ENCODE peak calls at places on chromosomes 2 and 18, in eight cellular contexts. K is psoas muscle, Z is stomach, I is Peyer's patch, W is hepatocyte, T is brain microvascular endothelial cell, S is coronary artery, V is kidney. Y is an unnamed sample.

GRCh38 chr2:141417246-141417797 is 713.5 kb downstream of the LRP1B start:
- DNase-seq in V (no peak), K (no peak), W (no peak), T (peak), Z (no peak), S (no peak), I (no peak), Y (no peak)

GRCh38 chr2:122478773-122479172 is 723.3 kb downstream of the TSN start:
- DNase-seq in T (no peak), V (no peak), K (no peak), Z (no peak), I (no peak), S (no peak), W (no peak), Y (no peak)

GRCh38 chr18:76448262-76449109 is 46.6 kb downstream of the ZNF516 start:
- DNase-seq in Z (no peak), S (peak), T (no peak), I (peak), W (no peak), V (no peak), K (no peak), Y (no peak)

GRCh38 chr2:9631484-9631819 is 655 bp upstream of the YWHAQ start:
- DNase-seq in I (no peak), S (no peak), K (no peak), Z (no peak), T (no peak), W (no peak), V (no peak), Y (no peak)

GRCh38 chr2:3171564-3172264 is 205.9 kb downstream of the EIPR1 start:
- DNase-seq in W (no peak), K (no peak), I (no peak), S (no peak), Z (no peak), T (no peak), V (no peak), Y (no peak)

GRCh38 chr18:21735452-21736015 is 5.1 kb upstream of the MIB1 start:
- DNase-seq in I (peak), K (no peak), Z (peak), W (peak), V (no peak), T (peak), S (no peak), Y (no peak)

GRCh38 chr18:5943514-5943913 is 48.2 kb upstream of the TMEM200C start:
- DNase-seq in Z (no peak), I (no peak), V (no peak), K (no peak), T (peak), W (no peak), S (no peak), Y (no peak)

GRCh38 chr2:37797081-37797480 is 125.6 kb upstream of the CDC42EP3 start:
- DNase-seq in S (no peak), W (no peak), T (peak), K (no peak), V (no peak), I (no peak), Z (no peak), Y (no peak)

GRCh38 chr2:113848758-113849460 is 41.0 kb upstream of the ACTR3 start:
- DNase-seq in Z (no peak), K (no peak), S (no peak), T (no peak), I (no peak), V (no peak), W (peak), Y (peak)

GRCh38 chr2:50953021-50953420 is 78.9 kb downstream of the NRXN1 start:
- DNase-seq in I (no peak), K (no peak), Z (no peak), W (no peak), V (no peak), S (no peak), T (no peak), Y (peak)

GRCh38 chr2:40043641-40044040 is 264.6 kb upstream of the THUMPD2 start:
- DNase-seq in K (no peak), T (no peak), V (no peak), S (no peak), Z (no peak), I (no peak), W (no peak), Y (no peak)

GRCh38 chr2:235390108-235390815 is 103.6 kb upstream of the AGAP1 start:
- DNase-seq in I (peak), Z (no peak), K (peak), S (no peak), T (no peak), V (no peak), W (no peak), Y (no peak)

GRCh38 chr2:163364736-163365135 is 371.1 kb downstream of the FIGN start:
- DNase-seq in T (no peak), S (no peak), K (no peak), Z (no peak), V (no peak), I (no peak), W (no peak), Y (no peak)

GRCh38 chr2:217901826-217902225 is 101.0 kb downstream of the TNS1 start:
- DNase-seq in I (no peak), Z (no peak), K (peak), T (peak), V (no peak), S (peak), W (peak), Y (no peak)

GRCh38 chr2:152509772-152510491 is 175.0 kb downstream of the FMNL2 start:
- DNase-seq in V (no peak), K (no peak), S (no peak), W (no peak), Z (no peak), T (no peak), I (no peak), Y (no peak)

GRCh38 chr18:42287047-42287446 is 332.0 kb downstream of the PIK3C3 start:
- DNase-seq in Z (no peak), W (no peak), V (no peak), K (no peak), T (no peak), S (no peak), I (no peak), Y (no peak)

GRCh38 chr18:48600046-48600745 is 61.4 kb downstream of the CTIF start:
- DNase-seq in I (no peak), Z (no peak), S (no peak), W (no peak), V (peak), T (no peak), K (no peak), Y (no peak)

GRCh38 chr2:70574618-70575017 is 21.0 kb upstream of the TGFA start:
- DNase-seq in I (no peak), W (no peak), T (no peak), S (no peak), V (no peak), K (no peak), Z (no peak), Y (no peak)

GRCh38 chr2:128301021-128301420 is 17.6 kb downstream of the HS6ST1 start:
- DNase-seq in W (no peak), K (no peak), V (peak), I (no peak), Z (no peak), S (no peak), T (no peak), Y (no peak)

GRCh38 chr2:214899751-214900150 is 90.3 kb upstream of the BARD1 start:
- DNase-seq in S (no peak), K (no peak), W (no peak), V (no peak), Z (no peak), T (no peak), I (no peak), Y (peak)
- H3K27ac ChIP-seq in S (no peak), K (no peak), W (no peak), V (no peak), Z (no peak), T (no peak), I (no peak), Y (no peak)

GRCh38 chr2:185208261-185208660 is 530.3 kb upstream of the FSIP2 start:
- DNase-seq in T (peak), S (no peak), Z (peak), W (peak), I (no peak), K (no peak), V (no peak), Y (peak)
- TF ChIP-seq CTCF in T (peak), S (no peak), Z (no peak), W (peak), I (no peak), K (peak), V (peak), Y (peak)

DNA sequence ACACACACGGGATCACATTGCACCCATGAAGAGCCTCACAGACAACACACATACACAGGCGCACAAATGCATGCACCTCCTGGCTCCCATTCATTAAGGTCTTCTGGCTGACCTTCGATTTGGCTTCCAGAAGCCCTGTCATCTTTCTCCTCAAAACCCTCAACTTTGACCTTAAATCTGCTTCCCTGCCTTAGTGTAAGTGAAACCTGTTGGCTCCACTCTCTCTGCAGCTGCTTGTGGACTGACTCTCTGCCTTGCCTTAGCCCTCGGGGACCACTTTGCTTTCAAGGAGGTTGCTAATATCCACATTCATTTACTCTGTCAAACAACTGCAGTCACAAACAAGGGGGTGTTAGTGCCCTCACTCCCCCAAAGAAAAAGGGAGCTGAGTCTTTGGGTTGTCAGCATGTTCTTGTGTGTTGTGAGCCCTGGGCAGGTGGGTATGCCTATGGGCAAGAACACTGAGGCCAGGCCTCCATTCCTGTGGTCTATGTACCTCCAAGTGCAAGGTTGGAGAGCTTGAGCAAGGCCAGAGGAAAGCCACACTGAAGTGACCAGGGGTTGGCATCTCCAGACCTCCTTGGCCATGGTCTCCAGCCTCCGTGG is 3.9 kb downstream of the OSR1 start:
- DNase-seq in K (no peak), Z (no peak), S (no peak), V (no peak), W (no peak), T (no peak), I (no peak), Y (no peak)
- H3K27ac ChIP-seq in K (no peak), Z (no peak), S (peak), V (no peak), W (no peak), T (no peak), I (no peak), Y (peak)

DNA sequence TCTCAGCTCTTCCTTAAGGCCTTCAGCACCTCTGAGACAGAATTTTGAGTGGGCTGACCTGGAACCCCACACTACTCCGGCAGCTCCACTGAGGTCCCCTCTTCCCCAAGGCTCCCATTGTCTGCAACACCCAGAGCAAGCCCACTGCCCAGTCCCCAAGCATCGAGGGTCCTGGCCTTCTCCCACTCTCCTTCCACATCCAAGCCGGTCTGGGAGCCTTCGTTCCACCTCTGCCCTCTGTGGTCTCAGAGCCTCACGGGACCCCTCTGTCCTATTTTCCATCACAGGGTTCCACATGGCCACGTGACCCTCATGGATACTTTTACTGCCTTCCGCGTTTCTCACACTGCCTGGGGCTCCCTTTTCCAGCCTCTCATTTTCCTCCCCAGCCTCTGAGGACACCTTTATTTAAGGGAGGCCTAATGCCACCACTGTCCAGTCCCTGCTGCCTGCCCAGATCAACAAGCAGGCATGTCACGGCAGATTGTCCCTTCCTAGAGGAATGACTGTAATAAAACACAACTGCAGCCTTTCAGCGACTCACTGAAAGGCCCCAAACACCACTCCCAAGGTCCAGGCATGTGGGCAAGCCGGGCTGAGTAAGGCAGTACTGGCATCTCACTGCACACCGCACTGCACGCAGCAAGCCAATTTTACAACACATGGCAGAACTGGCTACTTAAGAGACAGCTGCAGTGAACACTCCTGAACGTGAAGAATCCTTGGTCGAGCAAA is 7.9 kb upstream of the SALL3 start:
- DNase-seq in V (peak), Z (no peak), S (no peak), K (no peak), T (no peak), I (no peak), W (no peak), Y (no peak)
- TF ChIP-seq CTCF in V (no peak), Z (no peak), S (no peak), K (no peak), T (no peak), I (no peak), W (no peak), Y (no peak)

DNA sequence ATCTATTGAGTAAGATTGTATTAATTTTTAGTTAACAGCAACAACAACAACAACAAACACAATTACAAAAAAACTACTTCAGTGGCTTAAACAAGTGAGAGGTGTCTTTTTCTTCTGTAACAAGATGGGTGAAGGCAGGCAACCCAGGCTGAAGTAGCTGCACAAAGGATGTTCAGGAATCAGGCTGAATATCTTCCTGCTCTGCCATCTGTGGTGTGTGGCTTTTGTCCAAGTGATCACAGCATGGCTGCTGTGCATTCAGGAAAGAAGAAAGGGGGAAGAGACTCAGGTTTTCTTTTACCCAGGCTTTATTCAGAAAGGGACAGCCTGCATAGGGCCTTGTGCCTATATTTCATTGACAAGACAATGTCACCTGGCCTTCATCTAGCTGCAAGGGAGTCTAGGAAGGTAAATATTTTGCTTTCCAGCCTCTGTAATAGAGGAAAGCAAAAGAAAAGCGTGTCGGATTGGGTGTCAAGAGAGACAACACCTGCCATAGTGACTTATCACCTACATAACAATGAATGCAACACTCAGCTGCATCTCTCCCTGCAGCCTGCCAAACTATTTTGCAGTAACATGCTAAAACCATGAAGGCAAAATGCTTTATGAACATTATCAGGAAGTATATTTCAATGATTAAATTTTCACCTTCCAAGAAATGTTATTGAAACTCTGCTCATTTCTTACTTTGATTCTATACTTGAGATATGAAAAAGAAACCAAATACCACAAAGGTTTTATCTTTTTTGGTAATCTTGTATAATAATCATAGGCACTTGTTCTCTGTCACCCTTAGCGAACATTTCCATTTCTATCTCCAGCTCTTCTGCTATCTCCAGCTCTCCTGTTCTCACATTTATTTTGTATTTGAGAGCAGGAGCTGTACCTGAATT is 14.6 kb downstream of the G6PC2 start:
- DNase-seq in S (no peak), K (no peak), W (no peak), T (no peak), V (no peak), Z (no peak), I (no peak), Y (no peak)
- H3K27ac ChIP-seq in S (no peak), K (no peak), W (no peak), T (no peak), V (no peak), Z (no peak), I (no peak), Y (no peak)

GRCh38 chr2:176826356-176826755 is 386.2 kb upstream of the HNRNPA3 start:
- DNase-seq in T (no peak), Z (no peak), K (no peak), I (no peak), W (no peak), V (no peak), S (no peak), Y (no peak)

GRCh38 chr2:176822060-176822459 is 390.5 kb upstream of the HNRNPA3 start:
- DNase-seq in T (no peak), S (no peak), K (no peak), I (no peak), W (no peak), V (no peak), Z (no peak), Y (no peak)

GRCh38 chr2:176817061-176817565 is 395.5 kb upstream of the HNRNPA3 start:
- DNase-seq in Z (no peak), K (no peak), V (no peak), T (no peak), S (no peak), W (peak), I (no peak), Y (no peak)

GRCh38 chr2:176818653-176819052 is 393.9 kb upstream of the HNRNPA3 start:
- DNase-seq in W (no peak), T (no peak), Z (no peak), S (no peak), I (no peak), V (no peak), K (no peak), Y (no peak)

DNA sequence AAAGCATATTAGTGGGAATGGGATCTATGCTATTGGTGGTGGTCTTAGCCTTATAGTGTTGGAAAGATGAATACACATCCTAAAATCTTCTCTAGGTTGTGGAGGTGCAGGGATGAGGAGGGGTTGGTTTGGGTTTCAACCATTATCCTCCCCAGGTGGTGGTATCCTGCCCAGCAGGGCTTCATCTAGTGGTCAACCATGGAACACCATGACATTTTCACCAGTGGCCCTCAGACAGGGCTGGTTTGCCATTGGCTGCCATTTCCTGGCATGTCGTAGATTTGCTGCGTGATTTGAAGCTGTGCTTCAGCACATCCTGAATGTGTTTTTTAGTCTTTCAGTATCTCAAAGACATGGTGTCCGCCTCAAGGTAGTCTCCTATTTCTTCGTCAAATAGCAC is 391.2 kb upstream of the HNRNPA3 start:
- DNase-seq in T (no peak), V (no peak), W (no peak), K (no peak), I (no peak), S (no peak), Z (no peak), Y (no peak)
- TF ChIP-seq CTCF in T (no peak), V (no peak), W (no peak), K (no peak), I (no peak), S (no peak), Z (no peak), Y (no peak)

GRCh38 chr2:231010201-231010730 is 14.3 kb downstream of the SPATA3 start:
- DNase-seq in T (no peak), Z (no peak), W (no peak), I (no peak), S (no peak), K (no peak), V (no peak), Y (no peak)
- H3K27ac ChIP-seq in T (no peak), Z (no peak), W (no peak), I (no peak), S (no peak), K (no peak), V (no peak), Y (no peak)

GRCh38 chr2:101251844-101252407 is 760 bp upstream of the CNOT11 start:
- DNase-seq in K (no peak), W (peak), T (no peak), I (peak), V (no peak), S (no peak), Z (peak), Y (peak)
- TF ChIP-seq CTCF in K (peak), W (peak), T (peak), I (no peak), V (peak), S (no peak), Z (peak), Y (peak)

Y was measured in RWPE1.